ENCODE peak calls at places on chromosomes 6 and 20, in nine cellular contexts. N is transverse colon; G is CD8-positive, alpha-beta T cell; O is Peyer's patch; Y is neuronal stem cell; E is heart right ventricle; H is GM23248; I is A673; L is HL-60. X is an unnamed sample.

GRCh38 chr6:22236626-22237414 is 60.0 kb downstream of the PRL start:
- DNase-seq in G (no peak), E (no peak), Y (no peak), N (no peak), H (peak), O (no peak), I (no peak), L (no peak), X (no peak)

GRCh38 chr20:32830437-32830836 is 10.7 kb downstream of the MAPRE1 start:
- DNase-seq in E (no peak), O (no peak), H (peak), G (no peak), I (no peak), Y (no peak), L (peak), N (peak), X (no peak)

GRCh38 chr20:38748863-38749153 is 548 bp downstream of the ACTR5 start:
- DNase-seq in G (peak), L (no peak), E (no peak), N (peak), H (no peak), Y (no peak), O (no peak), I (no peak), X (no peak)

GRCh38 chr20:1345030-1345755 is 16.3 kb upstream of the SDCBP2 start:
- DNase-seq in Y (no peak), O (no peak), I (no peak), N (no peak), G (no peak), L (no peak), E (no peak), H (peak), X (no peak)

GRCh38 chr20:3203315-3204123 is 963 bp downstream of the DDRGK1 start:
- DNase-seq in L (peak), Y (no peak), E (no peak), N (peak), H (peak), G (no peak), I (peak), O (peak), X (no peak)

GRCh38 chr6:75070244-75070643 is 135.6 kb downstream of the COL12A1 start:
- DNase-seq in H (no peak), E (no peak), I (no peak), G (no peak), Y (no peak), L (no peak), N (no peak), O (no peak), X (no peak)

GRCh38 chr6:71387179-71387578 is 98.6 kb downstream of the OGFRL1 start:
- DNase-seq in I (no peak), L (no peak), N (no peak), H (peak), Y (no peak), O (no peak), G (no peak), E (no peak), X (no peak)

GRCh38 chr6:166556871-166557322 is 29.6 kb downstream of the RAMACL start:
- DNase-seq in O (peak), N (peak), Y (no peak), I (peak), L (peak), G (no peak), H (peak), E (peak), X (no peak)

GRCh38 chr20:58146081-58146734 is 82.2 kb downstream of the ANKRD60 start:
- DNase-seq in I (no peak), L (no peak), G (no peak), O (no peak), E (no peak), N (no peak), H (no peak), Y (no peak), X (no peak)

GRCh38 chr20:49230575-49231211 is 11.5 kb downstream of the DDX27 start:
- DNase-seq in Y (no peak), N (peak), I (no peak), H (peak), E (peak), O (peak), G (no peak), L (peak), X (no peak)

GRCh38 chr6:134853111-134854055 is 96.5 kb downstream of the ALDH8A1 start:
- DNase-seq in Y (no peak), N (peak), E (no peak), G (no peak), L (no peak), I (no peak), H (peak), O (no peak), X (no peak)

GRCh38 chr6:165052561-165053500 is 256.6 kb downstream of the C6orf118 start:
- DNase-seq in L (no peak), I (no peak), N (no peak), G (no peak), Y (no peak), O (no peak), H (no peak), E (no peak), X (no peak)

GRCh38 chr6:123904228-123904627 is 100.6 kb downstream of the NKAIN2 start:
- DNase-seq in N (no peak), O (no peak), G (no peak), L (no peak), I (no peak), E (no peak), Y (no peak), H (no peak), X (no peak)

GRCh38 chr20:17077030-17077429 is 149.8 kb upstream of the PCSK2 start:
- DNase-seq in L (no peak), E (no peak), N (no peak), Y (no peak), G (no peak), I (no peak), O (no peak), H (no peak), X (no peak)

GRCh38 chr20:54090230-54091119 is 20.1 kb upstream of the BCAS1 start:
- DNase-seq in O (no peak), H (no peak), I (no peak), G (no peak), N (no peak), L (no peak), E (no peak), Y (no peak), X (no peak)

GRCh38 chr6:79466222-79466834 is 70.9 kb downstream of the LCA5 start:
- DNase-seq in Y (peak), H (peak), N (no peak), L (no peak), G (no peak), I (peak), E (no peak), O (no peak), X (no peak)

GRCh38 chr6:6392214-6393068 is 72.0 kb upstream of the F13A1 start:
- DNase-seq in H (no peak), I (no peak), G (no peak), L (no peak), O (no peak), N (no peak), Y (no peak), E (no peak), X (no peak)

GRCh38 chr6:6221829-6222535 is 98.5 kb downstream of the F13A1 start:
- DNase-seq in N (peak), Y (no peak), H (no peak), E (no peak), O (no peak), G (no peak), I (peak), L (peak), X (no peak)

GRCh38 chr20:5886788-5887187 is 63.5 kb downstream of the TRMT6 start:
- DNase-seq in H (no peak), L (no peak), O (no peak), E (peak), N (no peak), I (no peak), Y (no peak), G (no peak), X (no peak)

GRCh38 chr20:52219441-52219840 is 27.9 kb upstream of the ZFP64 start:
- DNase-seq in L (no peak), I (peak), Y (no peak), N (no peak), H (no peak), O (no peak), G (no peak), E (no peak), X (no peak)

GRCh38 chr6:27078734-27079357 is 168.7 kb upstream of the PRSS16 start:
- DNase-seq in L (peak), O (peak), Y (peak), N (peak), H (peak), G (peak), I (peak), E (no peak), X (no peak)

DNA sequence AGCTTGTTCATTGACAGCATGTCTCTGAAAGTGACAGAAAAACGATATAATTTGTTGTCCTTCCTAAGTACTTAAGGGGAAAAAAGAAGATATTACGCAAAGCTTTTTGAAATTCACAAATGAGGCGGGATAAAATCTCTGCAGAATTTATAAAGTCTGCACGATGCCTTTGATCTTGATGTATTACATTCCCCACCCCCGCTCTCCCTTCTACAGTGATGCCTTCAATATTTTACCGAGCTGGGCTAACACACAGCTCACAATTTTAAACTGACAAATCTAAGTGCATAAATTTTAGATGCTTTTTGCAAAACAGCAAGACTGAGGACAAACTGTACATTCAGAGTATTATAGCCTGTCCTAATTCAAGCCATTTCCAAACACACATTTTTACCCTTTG is 219.8 kb upstream of the SPTLC3 start:
- DNase-seq in O (no peak), N (no peak), I (no peak), G (no peak), Y (no peak), H (no peak), L (no peak), E (no peak), X (no peak)
- H3K27ac ChIP-seq in O (no peak), N (no peak), I (no peak), G (no peak), Y (no peak), H (no peak), L (no peak), E (no peak), X (no peak)

DNA sequence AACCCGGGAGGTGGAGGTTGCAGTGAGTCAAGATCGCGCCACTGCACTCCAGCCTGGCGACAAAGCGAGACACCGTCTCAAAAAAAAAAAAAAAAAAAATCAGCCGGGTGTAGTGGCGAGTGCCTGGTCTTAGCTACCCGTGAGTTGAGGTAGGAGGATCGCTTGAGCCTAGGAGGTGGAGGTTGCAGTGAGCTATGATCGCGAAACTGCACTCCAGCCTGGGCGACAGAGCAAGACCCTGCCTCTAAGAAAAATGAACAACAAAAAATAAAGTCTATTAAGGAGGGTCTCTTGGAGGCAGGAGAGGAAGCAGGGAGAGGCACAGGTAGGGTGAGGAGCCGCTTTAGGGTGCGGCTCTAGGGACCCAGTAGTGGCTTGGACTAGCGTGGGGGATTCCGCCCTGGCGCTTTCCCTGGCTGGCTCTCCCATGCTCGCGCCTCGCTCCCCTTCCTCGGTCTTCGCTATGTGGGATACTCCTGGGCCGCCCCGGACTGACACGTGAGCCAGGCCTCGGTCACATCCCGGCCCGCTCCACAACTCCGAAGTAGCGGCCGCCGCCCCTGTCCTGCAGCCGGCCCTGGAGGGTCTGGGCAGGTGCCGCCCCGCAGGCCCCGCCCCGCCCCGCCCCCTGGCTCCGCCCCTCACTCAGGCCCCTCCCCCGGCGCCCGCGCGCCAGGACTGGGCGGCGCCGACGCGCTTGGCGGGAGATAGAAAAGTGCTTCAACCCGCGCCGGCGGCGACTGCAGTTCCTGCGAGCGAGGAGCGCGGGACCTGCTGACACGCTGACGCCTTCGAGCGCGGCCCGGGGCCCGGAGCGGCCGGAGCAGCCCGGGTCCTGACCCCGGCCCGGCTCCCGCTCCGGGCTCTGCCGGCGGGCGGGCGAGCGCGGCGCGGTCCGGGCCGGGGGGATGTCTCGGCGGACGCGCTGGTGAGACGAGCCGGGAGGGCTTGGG is at the start of gene MYBL2:
- DNase-seq in H (peak), L (peak), E (peak), Y (peak), I (peak), N (peak), G (peak), O (peak), X (no peak)
- H3K4me3 ChIP-seq in H (peak), L (peak), E (peak), Y (peak), I (peak), N (peak), G (peak), O (peak), X (peak)

GRCh38 chr6:98576811-98577210 is 257.6 kb upstream of the POU3F2 start:
- DNase-seq in E (no peak), O (no peak), I (no peak), G (no peak), Y (no peak), N (no peak), L (no peak), H (peak), X (peak)
- H3K27ac ChIP-seq in E (no peak), O (no peak), I (no peak), G (no peak), Y (no peak), N (no peak), L (no peak), H (no peak), X (no peak)

GRCh38 chr6:2961971-2962370 is 9.4 kb downstream of the SERPINB6 start:
- DNase-seq in N (peak), Y (no peak), I (no peak), O (peak), L (no peak), H (no peak), E (no peak), G (no peak), X (no peak)
- H3K4me3 ChIP-seq in N (no peak), Y (no peak), I (no peak), O (no peak), L (no peak), H (no peak), E (no peak), G (no peak), X (no peak)

GRCh38 chr6:111858347-111858746 is 14.9 kb downstream of the FYN start:
- DNase-seq in N (no peak), I (no peak), G (no peak), L (no peak), Y (no peak), H (no peak), E (no peak), O (no peak), X (no peak)
- H3K27ac ChIP-seq in N (no peak), I (no peak), G (no peak), L (no peak), Y (peak), H (no peak), E (peak), O (no peak), X (no peak)

GRCh38 chr6:117601811-117602150 is 530 bp downstream of the GOPC start:
- DNase-seq in O (no peak), H (no peak), L (no peak), I (no peak), Y (no peak), N (peak), E (no peak), G (no peak), X (no peak)

GRCh38 chr6:117602151-117602898 is at the start of gene GOPC:
- DNase-seq in L (peak), O (peak), I (peak), N (peak), G (peak), Y (peak), H (peak), E (peak), X (peak)

GRCh38 chr6:117602899-117603588 is 733 bp upstream of the GOPC start:
- DNase-seq in E (no peak), O (no peak), Y (no peak), G (no peak), N (no peak), I (no peak), H (peak), L (no peak), X (no peak)

GRCh38 chr6:117597755-117598154 is 4.6 kb downstream of the GOPC start:
- DNase-seq in I (no peak), L (no peak), Y (no peak), H (no peak), E (no peak), N (no peak), O (no peak), G (no peak), X (no peak)

GRCh38 chr6:117600008-117600743 is 2.1 kb downstream of the GOPC start:
- DNase-seq in I (peak), Y (no peak), N (no peak), O (no peak), H (peak), L (peak), E (no peak), G (no peak), X (no peak)
- H3K4me3 ChIP-seq in I (peak), Y (no peak), N (no peak), O (peak), H (peak), L (peak), E (peak), G (no peak), X (peak)

DNA sequence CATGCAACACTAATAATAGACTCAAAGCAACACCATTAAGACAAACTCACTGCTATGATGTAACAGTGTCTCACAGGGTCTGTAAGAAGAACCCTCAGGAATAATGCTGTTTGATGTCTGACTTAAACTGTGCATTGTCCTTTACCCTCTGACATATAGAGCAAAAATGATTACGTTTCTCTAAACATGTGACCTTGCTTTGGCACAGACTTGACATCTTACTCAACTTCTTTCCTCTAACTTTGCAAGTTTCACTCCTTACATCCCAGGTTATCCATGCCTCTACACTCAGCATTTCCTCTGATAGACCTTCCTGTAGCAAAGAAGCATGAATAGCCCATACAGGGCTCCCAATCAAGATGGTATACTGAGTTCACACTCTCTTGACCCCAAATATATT is 252.7 kb downstream of the UST start:
- DNase-seq in O (no peak), H (peak), Y (no peak), G (no peak), I (no peak), E (no peak), L (no peak), N (no peak), X (no peak)
- H3K27ac ChIP-seq in O (no peak), H (peak), Y (no peak), G (no peak), I (no peak), E (peak), L (no peak), N (no peak), X (no peak)

DNA sequence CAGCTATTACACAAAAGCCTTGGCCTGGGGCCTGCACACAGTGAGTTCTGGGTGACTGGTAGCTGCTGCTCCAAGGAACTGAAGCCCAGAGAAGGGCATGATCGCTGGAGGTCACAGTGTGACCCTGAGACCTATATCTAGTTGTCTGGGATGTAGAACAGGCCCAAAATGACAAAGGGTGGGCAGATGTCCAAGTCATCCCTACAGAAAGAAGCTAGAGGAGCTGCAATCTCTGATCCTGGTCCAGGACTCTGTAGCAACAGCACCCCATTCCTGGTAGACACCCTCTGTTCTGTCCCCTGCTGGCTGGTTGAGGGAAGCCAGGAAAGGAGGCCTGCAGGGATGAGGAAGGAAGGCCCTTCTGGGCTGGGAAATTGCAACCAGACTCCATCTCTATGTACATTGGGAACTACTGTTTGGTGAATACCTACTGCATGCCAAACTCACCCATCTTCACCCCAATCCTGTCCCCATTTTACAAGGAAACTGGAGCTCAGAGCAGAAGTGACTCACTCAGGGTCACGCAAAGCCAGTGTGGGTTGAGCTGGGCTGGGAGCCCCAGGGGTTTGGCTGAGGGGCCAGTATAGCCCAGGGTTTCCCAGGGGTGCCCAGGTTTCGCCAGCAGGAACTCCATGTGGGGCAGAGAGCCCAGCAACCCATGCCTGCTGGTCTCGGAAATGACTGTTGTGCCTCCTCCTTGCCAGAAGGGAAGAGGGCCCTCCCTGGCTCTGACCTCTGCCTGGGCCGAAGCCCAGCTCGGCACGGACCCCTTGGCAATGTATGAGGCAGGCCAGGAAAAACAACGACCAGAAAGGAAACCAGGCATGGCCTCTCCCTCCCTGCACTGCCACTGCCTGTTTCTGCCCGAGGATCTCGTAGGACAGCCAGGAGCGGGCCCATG is 44.9 kb upstream of the TLDC2 start:
- DNase-seq in Y (no peak), N (no peak), L (no peak), O (no peak), G (no peak), H (peak), I (no peak), E (peak), X (no peak)
- H3K4me3 ChIP-seq in Y (no peak), N (no peak), L (no peak), O (no peak), G (no peak), H (no peak), I (no peak), E (peak), X (no peak)

GRCh38 chr20:63642518-63643247 is 10.5 kb downstream of the STMN3 start:
- DNase-seq in Y (no peak), N (peak), I (no peak), E (no peak), O (peak), H (no peak), L (no peak), G (no peak), X (no peak)
- H3K27ac ChIP-seq in Y (no peak), N (peak), I (no peak), E (peak), O (peak), H (no peak), L (no peak), G (peak), X (no peak)

GRCh38 chr6:31157543-31158139 is at the start of gene CCHCR1:
- DNase-seq in G (no peak), O (no peak), N (no peak), I (no peak), E (no peak), Y (no peak), H (peak), L (no peak), X (no peak)
- H3K4me3 ChIP-seq in G (peak), O (peak), N (peak), I (peak), E (peak), Y (peak), H (peak), L (peak), X (peak)